ENCODE peak calls at places on chromosomes 5 and 9, in seven cellular contexts. T, V, K, A, E, W and R are unnamed samples.

GRCh38 chr9:36187414-36187813 is 3.3 kb upstream of the CLTA start:
- DNase-seq in A (no peak), K (no peak), E (peak), W (no peak), T (no peak), V (no peak), R (peak)

GRCh38 chr5:38347040-38347763 is 88.8 kb downstream of the EGFLAM start:
- DNase-seq in A (no peak), K (no peak), E (peak), V (no peak), W (no peak), T (no peak), R (no peak)

GRCh38 chr9:114894801-114895433 is 35.5 kb downstream of the TNFSF8 start:
- DNase-seq in T (no peak), E (peak), K (no peak), W (peak), V (no peak), A (no peak), R (peak)

GRCh38 chr5:9604416-9604815 is 25.7 kb downstream of the TAS2R1 start:
- DNase-seq in A (no peak), E (no peak), K (no peak), T (no peak), W (no peak), V (no peak), R (no peak)

GRCh38 chr5:14405706-14406553 is 175.7 kb upstream of the OTULINL start:
- DNase-seq in K (no peak), W (no peak), V (no peak), T (no peak), A (no peak), E (no peak), R (no peak)

GRCh38 chr5:8907168-8907868 is 638.6 kb downstream of the SEMA5A start:
- DNase-seq in T (no peak), E (peak), A (no peak), K (no peak), V (no peak), W (no peak), R (peak)

GRCh38 chr9:119026120-119026519 is 343.1 kb downstream of the BRINP1 start:
- DNase-seq in W (no peak), K (no peak), E (no peak), A (no peak), T (no peak), V (no peak), R (no peak)

GRCh38 chr9:84667571-84668203 is 1.8 kb upstream of the NTRK2 start:
- DNase-seq in W (peak), A (no peak), T (peak), K (no peak), E (peak), V (no peak), R (peak)

GRCh38 chr5:26009742-26010141 is 1028.6 kb downstream of the CDH9 start:
- DNase-seq in K (no peak), A (no peak), W (no peak), E (no peak), T (peak), V (no peak), R (no peak)

GRCh38 chr5:6899215-6899614 is 186.0 kb downstream of the TENT4A start:
- DNase-seq in T (no peak), A (no peak), V (no peak), K (no peak), W (no peak), E (peak), R (no peak)

GRCh38 chr9:121440265-121440664 is 59.4 kb downstream of the GGTA1 start:
- DNase-seq in K (no peak), W (no peak), V (no peak), A (no peak), E (peak), T (no peak), R (peak)

GRCh38 chr5:33433303-33434255 is 7.2 kb upstream of the TARS1 start:
- DNase-seq in W (no peak), E (no peak), V (no peak), T (no peak), A (no peak), K (no peak), R (no peak)

GRCh38 chr5:59173568-59173967 is 590.7 kb downstream of the RAB3C start:
- DNase-seq in K (no peak), W (no peak), T (no peak), V (no peak), E (no peak), A (no peak), R (no peak)

GRCh38 chr5:10301266-10301665 is 6.4 kb downstream of the CMBL start:
- DNase-seq in A (no peak), T (no peak), K (no peak), E (no peak), V (no peak), W (peak), R (no peak)